ENCODE peak calls at places on chromosomes 7 and 10, in ten cellular contexts. A is ascending aorta, W is upper lobe of right lung, L is iPS DF 6.9, H is GM12878, R is PC-3, D is fibroblast of pulmonary artery, J is NB4, C is foreskin fibroblast, P is hepatocyte. S is an unnamed sample.

GRCh38 chr7:25260862-25261454 is 32.7 kb upstream of the NPVF start:
- DNase-seq in A (no peak), W (no peak), L (no peak), H (no peak), R (no peak), D (peak; percentile 67), J (peak; percentile 90), C (peak; percentile 69), P (peak; percentile 27), S (no peak)

GRCh38 chr7:66697451-66698438 is 42.8 kb upstream of the RABGEF1 start:
- DNase-seq in A (no peak), W (no peak), L (no peak), H (no peak), R (peak; percentile 39), D (peak; percentile 59), J (no peak), C (peak; percentile 86), P (no peak), S (no peak)

GRCh38 chr10:5419466-5420094 is 7.2 kb downstream of the NET1 start:
- DNase-seq in A (no peak), W (no peak), L (no peak), H (no peak), R (no peak), D (no peak), J (no peak), C (no peak), P (no peak), S (no peak)

GRCh38 chr7:152313879-152314604 is 121.8 kb downstream of the KMT2C start:
- DNase-seq in A (no peak), W (no peak), L (no peak), H (no peak), R (peak; percentile 79), D (peak; percentile 98), J (peak; percentile 68), C (peak; percentile 83), P (peak; percentile 42), S (no peak)

GRCh38 chr7:87253589-87254087 is 34.1 kb upstream of the TMEM243 start:
- DNase-seq in A (no peak), W (no peak), L (no peak), H (no peak), R (no peak), D (no peak), J (no peak), C (no peak), P (no peak), S (no peak)

GRCh38 chr10:17835688-17836087 is 26.5 kb downstream of the MRC1 start:
- DNase-seq in A (no peak), W (no peak), L (no peak), H (no peak), R (peak; percentile 85), D (peak; percentile 70), J (no peak), C (peak; percentile 91), P (peak; percentile 39), S (no peak)

GRCh38 chr10:87066865-87067264 is 27.8 kb downstream of the GLUD1 start:
- DNase-seq in A (no peak), W (no peak), L (no peak), H (no peak), R (no peak), D (no peak), J (no peak), C (no peak), P (no peak), S (no peak)

GRCh38 chr7:150663802-150664494 is 21.6 kb upstream of the GIMAP2 start:
- DNase-seq in A (no peak), W (no peak), L (no peak), H (no peak), R (no peak), D (no peak), J (no peak), C (no peak), P (no peak), S (no peak)

GRCh38 chr10:112059220-112059619 is 124.3 kb downstream of the GPAM start:
- DNase-seq in A (no peak), W (no peak), L (peak; percentile 11), H (no peak), R (no peak), D (no peak), J (no peak), C (no peak), P (no peak), S (no peak)

GRCh38 chr10:112057072-112057471 is 126.5 kb downstream of the GPAM start:
- DNase-seq in A (no peak), W (no peak), L (no peak), H (no peak), R (no peak), D (no peak), J (no peak), C (no peak), P (no peak), S (no peak)

GRCh38 chr10:112052176-112052575 is 131.4 kb downstream of the GPAM start:
- DNase-seq in A (no peak), W (no peak), L (no peak), H (no peak), R (peak; percentile 35), D (no peak), J (peak; percentile 4), C (no peak), P (no peak), S (no peak)

GRCh38 chr10:112053895-112054294 is 129.7 kb downstream of the GPAM start:
- DNase-seq in A (no peak), W (no peak), L (no peak), H (no peak), R (no peak), D (no peak), J (no peak), C (no peak), P (no peak), S (no peak)
- H3K4me3 ChIP-seq in A (no peak overlapping the region), W (no peak overlapping the region), L (no peak overlapping the region), H (no peak overlapping the region), R (no peak overlapping the region), D (no peak overlapping the region), J (no peak overlapping the region), C (no peak overlapping the region), P (no peak overlapping the region), S (no peak overlapping the region)

GRCh38 chr7:18498327-18498726 is 2.8 kb downstream of the HDAC9 start:
- DNase-seq in A (no peak), W (no peak), L (no peak), H (no peak), R (no peak), D (no peak), J (no peak), C (no peak), P (no peak), S (no peak)

GRCh38 chr7:18497082-18497481 is 1.5 kb downstream of the HDAC9 start:
- DNase-seq in A (no peak), W (no peak), L (no peak), H (no peak), R (no peak), D (no peak), J (no peak), C (no peak), P (no peak), S (no peak)

GRCh38 chr7:18496336-18496700 is 769 bp downstream of the HDAC9 start:
- DNase-seq in A (no peak), W (no peak), L (no peak), H (no peak), R (no peak), D (no peak), J (no peak), C (no peak), P (no peak), S (no peak)

GRCh38 chr7:18499407-18500197 is 4.1 kb downstream of the HDAC9 start:
- DNase-seq in A (no peak), W (no peak), L (no peak), H (no peak), R (peak; percentile 62), D (no peak), J (no peak), C (no peak), P (peak; percentile 6), S (no peak)

GRCh38 chr7:18497800-18498199 is 2.3 kb downstream of the HDAC9 start:
- DNase-seq in A (no peak), W (no peak), L (no peak), H (no peak), R (no peak), D (no peak), J (no peak), C (no peak), P (no peak), S (no peak)
- H3K4me3 ChIP-seq in A (peak overlapping the region; percentile 67), W (no peak overlapping the region), L (no peak overlapping the region), H (no peak overlapping the region), R (no peak overlapping the region), D (no peak overlapping the region), J (no peak overlapping the region), C (no peak overlapping the region), P (no peak overlapping the region), S (no peak overlapping the region)

GRCh38 chr10:58448121-58448935 is 63.1 kb downstream of the TFAM start:
- DNase-seq in A (no peak), W (no peak), L (no peak), H (no peak), R (no peak), D (no peak), J (no peak), C (no peak), P (no peak), S (no peak)

GRCh38 chr10:58440484-58440883 is 55.3 kb downstream of the TFAM start:
- DNase-seq in A (no peak), W (no peak), L (no peak), H (no peak), R (peak; percentile 73), D (no peak), J (no peak), C (no peak), P (no peak), S (no peak)

GRCh38 chr10:58439632-58440364 is 54.6 kb downstream of the TFAM start:
- DNase-seq in A (no peak), W (no peak), L (no peak), H (no peak), R (no peak), D (no peak), J (peak; percentile 13), C (no peak), P (no peak), S (no peak)

GRCh38 chr10:58444336-58444735 is 59.1 kb downstream of the TFAM start:
- DNase-seq in A (no peak), W (no peak), L (no peak), H (no peak), R (no peak), D (no peak), J (no peak), C (no peak), P (no peak), S (no peak)

DNA sequence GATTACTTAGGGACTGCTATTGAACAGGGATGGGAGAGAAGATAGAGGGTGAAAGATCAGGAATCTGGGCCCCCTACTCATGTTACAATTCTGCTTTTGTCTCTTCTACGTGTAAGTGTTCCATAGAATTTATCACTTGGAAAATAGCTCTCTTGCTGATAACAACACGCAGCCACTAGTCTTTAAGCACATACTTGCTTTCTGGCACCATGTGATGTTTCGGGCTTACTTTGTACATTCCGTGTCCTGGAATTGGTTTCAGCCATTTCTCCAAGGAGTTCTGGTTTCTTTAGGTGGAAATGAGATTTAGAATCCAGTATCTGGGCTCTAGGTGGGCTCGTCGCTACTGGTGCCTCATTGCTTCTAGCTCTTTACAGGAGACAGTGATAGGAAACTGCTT is 59.7 kb downstream of the TFAM start:
- DNase-seq in A (no peak), W (no peak), L (no peak), H (no peak), R (no peak), D (no peak), J (no peak), C (no peak), P (no peak), S (no peak)
- H3K4me3 ChIP-seq in A (no peak overlapping the region), W (no peak overlapping the region), L (no peak overlapping the region), H (no peak overlapping the region), R (no peak overlapping the region), D (no peak overlapping the region), J (no peak overlapping the region), C (no peak overlapping the region), P (no peak overlapping the region), S (no peak overlapping the region)

DNA sequence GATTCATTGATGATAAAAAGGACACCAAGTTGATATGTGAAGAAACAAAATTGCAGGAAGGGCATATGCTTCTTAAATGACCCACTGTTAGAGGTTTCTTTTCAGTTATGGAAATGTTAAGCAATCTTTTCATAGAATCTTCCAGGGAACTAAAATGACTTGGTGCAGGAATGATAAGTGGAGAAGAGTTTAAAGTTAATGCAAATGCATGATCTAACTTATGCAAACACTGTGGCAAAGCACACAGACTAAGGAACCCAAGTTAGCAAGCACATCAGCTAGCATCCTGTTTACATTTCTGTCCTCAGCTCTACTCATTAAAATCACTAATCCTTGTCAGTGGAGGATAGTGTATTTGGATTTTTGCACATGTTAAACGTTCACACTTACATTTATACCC is 9.3 kb downstream of the CLCN1 start:
- DNase-seq in A (no peak), W (no peak), L (no peak), H (no peak), R (peak; percentile 80), D (no peak), J (no peak), C (peak; percentile 68), P (no peak), S (no peak)
- H3K4me3 ChIP-seq in A (no peak overlapping the region), W (no peak overlapping the region), L (no peak overlapping the region), H (no peak overlapping the region), R (peak overlapping the region; percentile 4), D (no peak overlapping the region), J (no peak overlapping the region), C (no peak overlapping the region), P (no peak overlapping the region), S (no peak overlapping the region)